ENCODE peak calls at places on chromosomes 11 and 22, in five cellular contexts. C is K562, H is H1, P is HepG2, X is GM12878. U is an unnamed sample.
A peak's percentile ranks its signal among the peaks of the same experiment; 100 is the strongest.

GRCh38 chr22:30877662-30878515 is 90.7 kb downstream of the MORC2 start:
- DNase-seq in P (no peak), C (no peak), H (no peak), X (no peak), U (no peak)

GRCh38 chr22:30398685-30399680 is 2.2 kb downstream of the SEC14L2 start:
- DNase-seq in P (no peak), C (no peak), X (no peak), H (no peak), U (no peak)

GRCh38 chr11:63523151-63523550 is 13.5 kb upstream of the PLAAT4 start:
- DNase-seq in C (no peak), H (no peak), P (no peak), X (no peak), U (no peak)

GRCh38 chr11:104572279-104572678 is 326.0 kb downstream of the CASP12 start:
- DNase-seq in H (no peak), X (no peak), C (no peak), P (no peak), U (no peak)

GRCh38 chr11:70558651-70559050 is 160.3 kb downstream of the CTTN start:
- DNase-seq in C (no peak), P (no peak), H (no peak), X (no peak), U (no peak)

GRCh38 chr11:8828055-8828454 is 82.9 kb upstream of the AKIP1 start:
- DNase-seq in C (no peak), X (no peak), P (no peak), H (no peak), U (no peak)

GRCh38 chr22:46652081-46652929 is 32.1 kb downstream of the GRAMD4 start:
- DNase-seq in X (no peak), H (no peak), C (peak; percentile 65), P (peak; percentile 91), U (no peak)

GRCh38 chr11:129372609-129373488 is 2.8 kb upstream of the BARX2 start:
- DNase-seq in X (no peak), H (peak; percentile 78), C (no peak), P (no peak), U (peak; percentile 66)

GRCh38 chr22:25485626-25486545 is 78.6 kb upstream of the GRK3 start:
- DNase-seq in C (no peak), H (no peak), X (peak; percentile 47), P (no peak), U (no peak)

GRCh38 chr22:38698407-38699094 is 2.2 kb downstream of the JOSD1 start:
- DNase-seq in H (no peak), P (no peak), X (no peak), C (no peak), U (no peak)

GRCh38 chr22:38699143-38699542 is 1.6 kb downstream of the JOSD1 start:
- DNase-seq in P (no peak), H (no peak), C (no peak), X (no peak), U (no peak)

GRCh38 chr22:38694945-38695344 is 5.8 kb downstream of the JOSD1 start:
- DNase-seq in X (no peak), C (no peak), P (no peak), H (no peak), U (no peak)

GRCh38 chr22:38697055-38697980 is 3.4 kb downstream of the JOSD1 start:
- DNase-seq in P (peak; percentile 64), C (no peak), H (no peak), X (no peak), U (no peak)

DNA sequence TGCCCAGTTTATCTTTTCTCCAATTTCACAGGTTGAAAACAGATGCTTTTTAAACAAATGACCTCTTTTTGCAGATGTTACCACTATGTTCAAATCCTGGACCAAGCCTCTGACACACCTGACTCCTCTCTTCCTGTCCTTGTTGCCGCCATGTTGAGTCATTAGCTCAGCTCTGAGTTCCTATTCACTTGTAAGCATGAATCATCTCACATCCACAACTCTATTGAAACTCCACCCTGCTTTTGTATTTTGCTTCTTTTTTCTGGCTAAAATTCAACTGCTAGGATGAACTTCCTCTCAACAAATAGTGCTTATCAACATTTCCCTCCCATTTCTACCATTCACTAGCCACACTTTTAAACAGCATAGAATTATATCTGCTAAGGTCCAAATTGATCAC is 4.1 kb downstream of the JOSD1 start:
- DNase-seq in P (peak; percentile 53), C (no peak), H (no peak), X (no peak), U (no peak)
- H3K27ac ChIP-seq in P (peak overlapping the region; percentile 62), C (peak overlapping the region; percentile 50), H (no peak overlapping the region), X (peak overlapping the region; percentile 41), U (no peak overlapping the region)

DNA sequence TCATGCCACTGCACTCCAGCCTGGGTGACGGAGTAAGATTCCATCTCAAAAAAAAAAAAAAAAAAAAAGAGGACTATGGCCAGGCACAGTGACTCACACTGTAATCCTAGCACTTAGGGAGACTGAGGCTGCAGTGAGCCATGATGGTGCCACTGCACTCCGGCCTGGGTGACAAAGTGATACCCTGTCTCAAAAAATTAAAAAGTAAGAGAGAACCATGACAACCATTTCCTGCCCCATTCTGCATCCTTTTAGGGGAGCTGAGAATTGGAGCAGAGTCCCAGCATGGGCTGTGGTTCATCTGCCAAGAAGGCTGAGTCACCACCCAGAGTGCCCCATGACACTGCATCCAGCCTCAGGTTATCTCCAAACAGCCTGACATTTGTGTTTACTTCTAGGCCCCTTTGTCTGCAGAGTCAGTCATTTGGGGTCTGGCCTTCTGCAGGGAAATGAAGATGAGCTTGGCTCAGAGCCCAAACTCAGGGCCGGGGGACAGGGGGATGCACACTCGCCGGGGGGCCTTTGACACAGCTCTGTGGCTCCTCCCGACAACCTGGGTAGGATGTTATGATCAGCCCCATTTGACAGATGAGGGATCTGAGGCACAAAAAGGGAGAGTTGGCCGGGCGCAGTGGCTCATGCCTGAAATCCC is 4.7 kb downstream of the CSDC2 start:
- DNase-seq in H (no peak), X (no peak), P (peak; percentile 55), C (peak; percentile 66), U (no peak)
- TF ChIP-seq CREB1 in H (no peak), X (no peak), P (no peak), C (no peak), U (no peak)

DNA sequence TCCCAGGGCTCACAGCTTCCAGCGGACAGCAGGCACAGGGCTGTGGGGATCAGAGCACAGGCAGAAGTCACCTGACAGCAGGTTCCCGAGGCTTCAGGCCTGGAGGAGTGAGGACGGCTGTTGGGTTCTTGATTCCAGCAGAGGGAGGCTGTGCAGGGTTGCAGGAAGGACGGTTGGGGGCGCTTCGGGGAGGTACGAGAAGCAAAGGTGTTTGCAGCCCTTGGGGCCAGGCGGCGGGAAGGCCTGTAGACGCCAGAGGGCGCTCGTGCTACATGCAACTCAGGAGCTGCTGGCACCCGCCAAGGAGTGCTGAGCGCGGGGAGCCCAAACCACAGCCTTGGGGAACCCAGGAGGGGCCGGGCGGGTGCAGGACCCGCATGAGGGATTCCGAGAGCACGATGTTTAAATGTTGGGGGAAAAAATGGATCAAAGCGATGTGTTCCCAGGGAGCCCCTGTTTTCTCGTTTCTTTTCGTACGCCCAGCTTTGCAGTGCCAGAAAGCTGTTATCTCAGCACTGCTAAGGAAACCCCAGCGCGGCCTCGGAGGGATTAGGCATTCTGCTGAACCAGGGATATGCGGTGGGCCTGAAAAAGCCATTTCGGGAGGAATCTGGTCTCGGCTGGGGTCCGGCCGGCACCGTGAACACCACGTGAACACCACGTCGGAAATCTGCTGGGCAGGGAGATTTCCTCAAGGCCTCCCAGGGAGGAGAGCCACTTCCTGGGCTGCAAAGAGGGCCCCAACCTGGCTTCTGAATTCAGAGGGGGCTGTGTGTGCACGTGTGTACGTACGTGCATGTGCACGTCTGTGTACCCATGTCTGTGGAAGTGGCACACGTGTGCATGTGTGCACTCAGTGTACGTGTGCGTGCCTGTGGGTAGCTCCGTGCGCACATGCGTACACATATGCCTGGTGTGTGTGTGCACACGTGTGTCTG is 88.2 kb downstream of the KCNQ1 start:
- DNase-seq in C (peak; percentile 88), X (peak; percentile 38), H (peak; percentile 99), P (peak; percentile 85), U (peak; percentile 99)
- TF ChIP-seq POLR2AphosphoS5 in C (no peak), X (no peak), H (no peak), P (no peak), U (no peak)

DNA sequence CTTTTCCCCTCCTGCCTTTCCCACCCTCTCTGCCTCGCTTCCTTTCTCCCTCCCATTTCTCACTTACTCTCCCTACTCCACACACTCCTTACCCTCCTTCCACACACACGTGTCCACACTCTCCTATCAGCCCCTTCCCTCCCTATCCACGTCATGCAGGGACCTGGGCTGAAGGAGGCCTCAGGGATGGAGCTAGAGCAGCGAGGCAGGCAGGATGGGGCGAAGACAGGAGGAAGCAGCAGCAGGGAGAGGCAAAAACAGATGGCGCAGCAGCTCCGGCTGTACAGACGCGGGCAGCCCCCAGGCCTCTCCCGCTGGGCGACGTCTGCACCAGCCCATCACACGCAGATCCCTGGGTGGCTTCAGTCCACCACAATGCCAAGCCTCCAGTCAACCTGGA is 97.9 kb downstream of the SPATA19 start:
- DNase-seq in C (no peak), H (no peak), X (no peak), P (no peak), U (no peak)
- H3K27ac ChIP-seq in C (no peak overlapping the region), H (no peak overlapping the region), X (no peak overlapping the region), P (no peak overlapping the region), U (no peak overlapping the region)

GRCh38 chr11:72573380-72573949 is 100.8 kb downstream of the PDE2A start:
- DNase-seq in P (peak; percentile 9), C (peak; percentile 88), H (peak; percentile 85), X (no peak), U (peak; percentile 80)
- TF ChIP-seq CREB1 in P (no peak), C (no peak), H (peak; percentile 51), X (no peak), U (no peak)